ENCODE peak calls at places on chromosomes 2 and 18, in eight cellular contexts. One of them, this sample, is unnamed.

GRCh38 chr2:96549967-96550786 is 13.6 kb downstream of the ARID5A start:
- DNase-seq in astrocyte: no peak
- DNase-seq in PC-9: no peak
- DNase-seq in A673: no peak
- DNase-seq in hepatocyte: peak
- DNase-seq in K562: peak
- DNase-seq in MM.1S: no peak
- DNase-seq in endothelial cell of umbilical vein: no peak
- DNase-seq in this sample: no peak

GRCh38 chr2:233145726-233146125 is 85.6 kb downstream of the INPP5D start:
- DNase-seq in astrocyte: no peak
- DNase-seq in PC-9: no peak
- DNase-seq in A673: no peak
- DNase-seq in hepatocyte: no peak
- DNase-seq in K562: no peak
- DNase-seq in MM.1S: no peak
- DNase-seq in endothelial cell of umbilical vein: no peak
- DNase-seq in this sample: no peak

GRCh38 chr2:29940706-29941105 is 19.3 kb upstream of the ALK start:
- DNase-seq in astrocyte: peak
- DNase-seq in PC-9: no peak
- DNase-seq in A673: no peak
- DNase-seq in hepatocyte: peak
- DNase-seq in K562: no peak
- DNase-seq in MM.1S: no peak
- DNase-seq in endothelial cell of umbilical vein: no peak
- DNase-seq in this sample: peak

GRCh38 chr2:75002007-75002406 is 43.6 kb downstream of the POLE4 start:
- DNase-seq in astrocyte: no peak
- DNase-seq in PC-9: no peak
- DNase-seq in A673: no peak
- DNase-seq in hepatocyte: peak
- DNase-seq in K562: no peak
- DNase-seq in MM.1S: no peak
- DNase-seq in endothelial cell of umbilical vein: no peak
- DNase-seq in this sample: no peak

GRCh38 chr2:180829261-180829660 is 151.1 kb upstream of the UBE2E3 start:
- DNase-seq in astrocyte: peak
- DNase-seq in PC-9: no peak
- DNase-seq in A673: no peak
- DNase-seq in hepatocyte: no peak
- DNase-seq in K562: no peak
- DNase-seq in MM.1S: no peak
- DNase-seq in endothelial cell of umbilical vein: no peak
- DNase-seq in this sample: peak

GRCh38 chr2:68594674-68595492 is 48.5 kb upstream of the PROKR1 start:
- DNase-seq in astrocyte: peak
- DNase-seq in PC-9: no peak
- DNase-seq in A673: peak
- DNase-seq in hepatocyte: peak
- DNase-seq in K562: peak
- DNase-seq in MM.1S: peak
- DNase-seq in endothelial cell of umbilical vein: peak
- DNase-seq in this sample: peak

GRCh38 chr18:12659904-12660605 is 2.1 kb upstream of the SPIRE1 start:
- DNase-seq in astrocyte: peak
- DNase-seq in PC-9: peak
- DNase-seq in A673: peak
- DNase-seq in hepatocyte: peak
- DNase-seq in K562: peak
- DNase-seq in MM.1S: peak
- DNase-seq in endothelial cell of umbilical vein: peak
- DNase-seq in this sample: peak

GRCh38 chr2:105454801-105455485 is 56.1 kb upstream of the FHL2 start:
- DNase-seq in astrocyte: peak
- DNase-seq in PC-9: peak
- DNase-seq in A673: peak
- DNase-seq in hepatocyte: peak
- DNase-seq in K562: peak
- DNase-seq in MM.1S: peak
- DNase-seq in endothelial cell of umbilical vein: peak
- DNase-seq in this sample: peak

GRCh38 chr2:1556776-1557466 is 143.7 kb downstream of the TPO start:
- DNase-seq in astrocyte: peak
- DNase-seq in PC-9: no peak
- DNase-seq in A673: no peak
- DNase-seq in hepatocyte: peak
- DNase-seq in K562: no peak
- DNase-seq in MM.1S: no peak
- DNase-seq in endothelial cell of umbilical vein: peak
- DNase-seq in this sample: peak

GRCh38 chr2:9380702-9381628 is 42.4 kb downstream of the ITGB1BP1 start:
- DNase-seq in astrocyte: peak
- DNase-seq in PC-9: peak
- DNase-seq in A673: peak
- DNase-seq in hepatocyte: peak
- DNase-seq in K562: no peak
- DNase-seq in MM.1S: no peak
- DNase-seq in endothelial cell of umbilical vein: peak
- DNase-seq in this sample: peak

GRCh38 chr18:45820144-45820745 is 5.2 kb upstream of the SIGLEC15 start:
- DNase-seq in astrocyte: no peak
- DNase-seq in PC-9: no peak
- DNase-seq in A673: no peak
- DNase-seq in hepatocyte: no peak
- DNase-seq in K562: no peak
- DNase-seq in MM.1S: no peak
- DNase-seq in endothelial cell of umbilical vein: no peak
- DNase-seq in this sample: no peak

GRCh38 chr2:218128781-218129478 is 3.1 kb downstream of the CXCR2 start:
- DNase-seq in astrocyte: no peak
- DNase-seq in PC-9: no peak
- DNase-seq in A673: no peak
- DNase-seq in hepatocyte: no peak
- DNase-seq in K562: no peak
- DNase-seq in MM.1S: no peak
- DNase-seq in endothelial cell of umbilical vein: no peak
- DNase-seq in this sample: no peak

GRCh38 chr18:76823574-76823973 is 1.2 kb downstream of the ZNF236 start:
- DNase-seq in astrocyte: peak
- DNase-seq in PC-9: no peak
- DNase-seq in A673: no peak
- DNase-seq in hepatocyte: peak
- DNase-seq in K562: peak
- DNase-seq in MM.1S: no peak
- DNase-seq in endothelial cell of umbilical vein: no peak
- DNase-seq in this sample: peak

GRCh38 chr2:200025717-200026116 is 70.3 kb downstream of the MAIP1 start:
- DNase-seq in astrocyte: no peak
- DNase-seq in PC-9: no peak
- DNase-seq in A673: no peak
- DNase-seq in hepatocyte: no peak
- DNase-seq in K562: no peak
- DNase-seq in MM.1S: no peak
- DNase-seq in endothelial cell of umbilical vein: peak
- DNase-seq in this sample: no peak

GRCh38 chr2:191611614-191612013 is 66.3 kb upstream of the NABP1 start:
- DNase-seq in astrocyte: no peak
- DNase-seq in PC-9: no peak
- DNase-seq in A673: no peak
- DNase-seq in hepatocyte: no peak
- DNase-seq in K562: no peak
- DNase-seq in MM.1S: peak
- DNase-seq in endothelial cell of umbilical vein: no peak
- DNase-seq in this sample: no peak

GRCh38 chr18:63454497-63454896 is 22.3 kb upstream of the SERPINB5 start:
- DNase-seq in astrocyte: no peak
- DNase-seq in PC-9: peak
- DNase-seq in A673: no peak
- DNase-seq in hepatocyte: no peak
- DNase-seq in K562: no peak
- DNase-seq in MM.1S: no peak
- DNase-seq in endothelial cell of umbilical vein: no peak
- DNase-seq in this sample: no peak

GRCh38 chr18:63446266-63446665 is 24.0 kb upstream of the VPS4B start:
- DNase-seq in astrocyte: no peak
- DNase-seq in PC-9: no peak
- DNase-seq in A673: no peak
- DNase-seq in hepatocyte: no peak
- DNase-seq in K562: no peak
- DNase-seq in MM.1S: no peak
- DNase-seq in endothelial cell of umbilical vein: no peak
- DNase-seq in this sample: no peak

GRCh38 chr18:63447066-63447465 is 24.8 kb upstream of the VPS4B start:
- DNase-seq in astrocyte: no peak
- DNase-seq in PC-9: no peak
- DNase-seq in A673: no peak
- DNase-seq in hepatocyte: no peak
- DNase-seq in K562: no peak
- DNase-seq in MM.1S: no peak
- DNase-seq in endothelial cell of umbilical vein: no peak
- DNase-seq in this sample: no peak

GRCh38 chr18:63452273-63452672 is 24.5 kb upstream of the SERPINB5 start:
- DNase-seq in astrocyte: no peak
- DNase-seq in PC-9: peak
- DNase-seq in A673: no peak
- DNase-seq in hepatocyte: peak
- DNase-seq in K562: no peak
- DNase-seq in MM.1S: no peak
- DNase-seq in endothelial cell of umbilical vein: no peak
- DNase-seq in this sample: no peak

GRCh38 chr18:63451774-63452173 is 25.0 kb upstream of the SERPINB5 start:
- DNase-seq in astrocyte: no peak
- DNase-seq in PC-9: no peak
- DNase-seq in A673: no peak
- DNase-seq in hepatocyte: peak
- DNase-seq in K562: peak
- DNase-seq in MM.1S: no peak
- DNase-seq in endothelial cell of umbilical vein: peak
- DNase-seq in this sample: peak
- TF ChIP-seq EZH2 in astrocyte: no peak
- TF ChIP-seq EZH2 in PC-9: no peak
- TF ChIP-seq EZH2 in A673: no peak
- TF ChIP-seq EZH2 in hepatocyte: no peak
- TF ChIP-seq EZH2 in K562: no peak
- TF ChIP-seq EZH2 in MM.1S: no peak
- TF ChIP-seq EZH2 in endothelial cell of umbilical vein: no peak
- TF ChIP-seq EZH2 in this sample: no peak

GRCh38 chr2:84894758-84895520 is 10.5 kb upstream of the TMSB10 start:
- DNase-seq in astrocyte: peak
- DNase-seq in PC-9: no peak
- DNase-seq in A673: peak
- DNase-seq in hepatocyte: no peak
- DNase-seq in K562: no peak
- DNase-seq in MM.1S: no peak
- DNase-seq in endothelial cell of umbilical vein: peak
- DNase-seq in this sample: peak
- H3K4me3 ChIP-seq in astrocyte: no peak
- H3K4me3 ChIP-seq in PC-9: no peak
- H3K4me3 ChIP-seq in A673: no peak
- H3K4me3 ChIP-seq in hepatocyte: no peak
- H3K4me3 ChIP-seq in K562: no peak
- H3K4me3 ChIP-seq in MM.1S: no peak
- H3K4me3 ChIP-seq in endothelial cell of umbilical vein: no peak
- H3K4me3 ChIP-seq in this sample: no peak

DNA sequence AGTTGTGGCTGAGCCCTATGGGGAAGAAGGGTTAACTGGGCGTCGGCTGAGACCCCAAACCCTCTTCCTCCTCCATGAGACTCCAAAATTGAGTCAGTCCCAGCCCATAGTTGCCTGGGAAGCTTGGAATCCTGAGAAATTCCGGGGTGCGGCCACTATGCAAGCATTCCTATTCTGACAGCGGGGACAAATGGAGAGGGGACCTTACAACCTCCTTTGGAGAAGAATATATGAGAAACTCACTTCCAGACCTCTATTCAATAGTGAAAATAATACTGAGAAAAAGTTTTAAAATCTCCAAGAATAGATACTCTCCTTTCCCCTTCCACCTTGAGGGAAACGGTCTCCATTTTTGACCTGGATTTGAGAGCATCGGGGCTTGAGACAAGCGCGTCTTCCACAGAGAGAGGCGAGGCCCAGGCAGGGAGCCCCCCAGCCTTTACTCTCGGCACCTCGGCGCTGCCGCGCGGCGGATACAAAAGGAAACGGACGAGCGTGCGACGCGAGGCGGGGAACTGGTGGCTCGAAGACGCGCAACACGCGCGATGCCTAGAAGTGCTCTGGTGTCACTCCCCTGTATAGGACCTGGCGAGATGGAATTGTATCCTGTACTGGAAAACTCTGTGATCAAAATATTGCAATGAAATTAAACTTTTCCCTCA is 11.1 kb downstream of the NR4A2 start:
- DNase-seq in astrocyte: no peak
- DNase-seq in PC-9: no peak
- DNase-seq in A673: peak
- DNase-seq in hepatocyte: no peak
- DNase-seq in K562: no peak
- DNase-seq in MM.1S: no peak
- DNase-seq in endothelial cell of umbilical vein: no peak
- DNase-seq in this sample: no peak
- TF ChIP-seq EZH2 in astrocyte: peak
- TF ChIP-seq EZH2 in PC-9: no peak
- TF ChIP-seq EZH2 in A673: no peak
- TF ChIP-seq EZH2 in hepatocyte: peak
- TF ChIP-seq EZH2 in K562: no peak
- TF ChIP-seq EZH2 in MM.1S: no peak
- TF ChIP-seq EZH2 in endothelial cell of umbilical vein: peak
- TF ChIP-seq EZH2 in this sample: no peak

DNA sequence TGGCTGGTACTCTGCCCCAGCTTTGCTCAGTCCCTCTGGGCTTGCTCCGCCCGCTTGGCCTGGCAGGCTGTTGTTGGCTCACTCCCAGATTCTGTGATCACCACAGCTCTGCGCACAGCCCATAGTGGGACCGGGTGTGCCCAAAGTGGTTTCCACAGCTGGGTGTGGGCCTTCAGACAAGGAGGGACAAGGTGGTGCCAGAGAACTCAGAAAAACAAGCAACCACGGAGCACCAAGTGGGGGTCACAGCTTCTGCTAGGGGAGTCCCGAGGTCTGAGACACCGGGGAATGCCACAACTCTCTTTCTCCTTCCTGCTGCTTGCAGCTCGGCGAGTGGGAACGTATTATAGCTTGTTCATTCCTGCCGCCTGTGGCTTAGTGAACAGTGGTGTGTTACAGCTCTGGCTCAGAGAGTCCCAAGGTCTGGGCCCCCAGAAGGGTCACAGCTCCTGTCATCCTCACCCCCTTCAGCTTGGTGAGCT is 9.1 kb upstream of the KYNU start:
- DNase-seq in astrocyte: no peak
- DNase-seq in PC-9: no peak
- DNase-seq in A673: no peak
- DNase-seq in hepatocyte: no peak
- DNase-seq in K562: no peak
- DNase-seq in MM.1S: no peak
- DNase-seq in endothelial cell of umbilical vein: peak
- DNase-seq in this sample: peak
- H3K4me3 ChIP-seq in astrocyte: no peak
- H3K4me3 ChIP-seq in PC-9: no peak
- H3K4me3 ChIP-seq in A673: no peak
- H3K4me3 ChIP-seq in hepatocyte: no peak
- H3K4me3 ChIP-seq in K562: no peak
- H3K4me3 ChIP-seq in MM.1S: no peak
- H3K4me3 ChIP-seq in endothelial cell of umbilical vein: no peak
- H3K4me3 ChIP-seq in this sample: no peak

This sample was measured in fibroblast of lung.